ENCODE peak calls at places on chromosomes 13 and 19, in five cellular contexts. S, Y, X, M and V are unnamed samples.

GRCh38 chr13:39148513-39148961 is 110.3 kb downstream of the NHLRC3 start:
- DNase-seq in S (peak), Y (peak), X (peak), M (no peak), V (no peak)

GRCh38 chr13:23966691-23967615 is 69.7 kb upstream of the C1QTNF9B start:
- DNase-seq in S (no peak), Y (no peak), X (no peak), M (no peak), V (no peak)

GRCh38 chr13:112012004-112012704 is 54.8 kb upstream of the SOX1 start:
- DNase-seq in S (peak), Y (no peak), X (no peak), M (no peak), V (no peak)

GRCh38 chr19:18298601-18299000 is 17.2 kb upstream of the JUND start:
- DNase-seq in S (no peak), Y (no peak), X (no peak), M (no peak), V (no peak)

GRCh38 chr13:110073982-110074381 is 233.0 kb downstream of the COL4A1 start:
- DNase-seq in S (peak), Y (no peak), X (no peak), M (no peak), V (no peak)

GRCh38 chr13:88014527-88014926 is 343.4 kb downstream of the SLITRK5 start:
- DNase-seq in S (no peak), Y (no peak), X (no peak), M (no peak), V (no peak)

GRCh38 chr19:36771275-36772231 is 1.1 kb downstream of the ZNF850 start:
- DNase-seq in S (peak), Y (peak), X (peak), M (no peak), V (peak)

GRCh38 chr13:40445557-40445990 is 220.9 kb downstream of the FOXO1 start:
- DNase-seq in S (no peak), Y (peak), X (peak), M (no peak), V (no peak)

GRCh38 chr19:40687525-40688016 is 2.9 kb downstream of the NUMBL start:
- DNase-seq in S (no peak), Y (peak), X (no peak), M (no peak), V (peak)

GRCh38 chr13:91042870-91043269 is 304.6 kb upstream of the MIR17HG start:
- DNase-seq in S (no peak), Y (no peak), X (no peak), M (no peak), V (no peak)

DNA sequence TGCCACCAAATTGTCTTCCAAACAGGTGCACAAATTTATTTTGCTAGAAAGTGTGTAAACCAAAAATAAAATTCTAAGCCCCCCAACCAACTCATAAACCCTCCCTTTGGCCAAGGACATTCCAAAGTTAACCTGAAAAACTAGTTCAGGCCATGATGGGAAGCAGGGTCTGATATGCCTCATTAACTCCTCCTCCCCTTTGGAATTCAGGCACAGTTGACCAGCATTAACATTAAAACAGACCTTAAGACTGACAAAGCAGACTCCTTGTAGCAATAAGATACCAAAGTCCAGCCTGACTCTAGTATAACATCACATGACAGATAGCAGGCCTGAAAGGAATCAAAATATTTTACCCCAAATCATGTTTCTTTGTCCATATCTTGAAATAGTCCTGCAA is 19.8 kb downstream of the NEK5 start:
- DNase-seq in S (no peak), Y (no peak), X (no peak), M (no peak), V (no peak)
- H3K4me3 ChIP-seq in S (no peak), Y (no peak), X (no peak), M (no peak), V (no peak)

GRCh38 chr13:101530293-101530692 is 77.8 kb downstream of the ITGBL1 start:
- DNase-seq in S (no peak), Y (no peak), X (no peak), M (no peak), V (no peak)

GRCh38 chr13:101535192-101535746 is 82.8 kb downstream of the ITGBL1 start:
- DNase-seq in S (no peak), Y (no peak), X (no peak), M (no peak), V (no peak)

GRCh38 chr13:101523732-101524131 is 71.3 kb downstream of the ITGBL1 start:
- DNase-seq in S (no peak), Y (peak), X (peak), M (no peak), V (peak)

GRCh38 chr13:101527130-101527529 is 74.7 kb downstream of the ITGBL1 start:
- DNase-seq in S (no peak), Y (peak), X (no peak), M (no peak), V (no peak)

GRCh38 chr13:101529419-101529818 is 76.9 kb downstream of the ITGBL1 start:
- DNase-seq in S (no peak), Y (peak), X (peak), M (no peak), V (no peak)
- H3K4me3 ChIP-seq in S (no peak), Y (no peak), X (no peak), M (no peak), V (no peak)

GRCh38 chr13:30016398-30016797 is 166.0 kb upstream of the UBL3 start:
- DNase-seq in S (no peak), Y (no peak), X (no peak), M (no peak), V (no peak)
- H3K4me3 ChIP-seq in S (no peak), Y (no peak), X (no peak), M (no peak), V (no peak)

DNA sequence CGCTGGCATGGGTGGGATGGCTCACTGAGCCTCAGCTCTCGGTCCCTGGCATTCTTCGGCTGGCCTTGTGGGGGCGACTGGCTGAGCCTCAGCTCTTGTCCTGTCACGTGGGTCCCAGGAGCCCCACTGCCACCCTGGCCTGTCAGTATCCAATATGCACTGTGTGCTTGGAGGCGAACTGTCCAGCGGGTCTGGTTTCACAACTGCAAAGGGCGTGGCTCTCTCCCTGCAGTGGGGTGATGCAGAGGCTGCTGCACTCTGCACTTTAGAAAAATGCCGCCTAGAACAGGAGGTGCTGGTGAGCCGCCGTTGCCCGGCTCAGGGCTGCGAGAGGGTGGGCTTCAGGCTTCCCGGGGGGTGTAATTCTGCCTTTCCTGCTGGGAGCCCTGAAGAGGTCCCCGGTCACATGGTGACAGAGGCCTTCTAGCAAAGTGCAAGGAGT is 17.0 kb upstream of the TMEM255B start:
- DNase-seq in S (peak), Y (no peak), X (peak), M (no peak), V (no peak)
- H3K4me3 ChIP-seq in S (no peak), Y (no peak), X (no peak), M (no peak), V (no peak)